ENCODE peak calls at places on chromosomes 16 and 17, in six cellular contexts. J is NB4, Z is Caco-2, U is body of pancreas, I is astrocyte of the spinal cord, P is heart left ventricle. M is an unnamed sample.

GRCh38 chr16:31129568-31130335 is 5.8 kb downstream of the PRSS8 start:
- DNase-seq in J (no peak), Z (no peak), U (peak), I (no peak), P (peak), M (no peak)

GRCh38 chr16:75455677-75456076 is 8.8 kb downstream of the TMEM170A start:
- DNase-seq in J (no peak), Z (no peak), U (no peak), I (no peak), P (no peak), M (no peak)

GRCh38 chr16:5450435-5451104 is 353.0 kb upstream of the EEF2KMT start:
- DNase-seq in J (no peak), Z (no peak), U (no peak), I (no peak), P (no peak), M (no peak)

GRCh38 chr17:66508896-66509843 is 206.8 kb downstream of the PRKCA start:
- DNase-seq in J (peak), Z (no peak), U (peak), I (peak), P (no peak), M (no peak)

GRCh38 chr17:68343976-68344375 is 52.7 kb downstream of the ARSG start:
- DNase-seq in J (peak), Z (no peak), U (no peak), I (no peak), P (no peak), M (peak)

GRCh38 chr16:85395913-85396878 is 216.9 kb upstream of the GSE1 start:
- DNase-seq in J (peak), Z (no peak), U (peak), I (no peak), P (no peak), M (no peak)

GRCh38 chr17:59516451-59516850 is 49.0 kb upstream of the DHX40 start:
- DNase-seq in J (no peak), Z (no peak), U (no peak), I (no peak), P (no peak), M (no peak)

GRCh38 chr16:57759131-57759530 is 23.6 kb downstream of the KATNB1 start:
- DNase-seq in J (no peak), Z (no peak), U (no peak), I (no peak), P (no peak), M (no peak)

GRCh38 chr17:67605259-67605912 is 112.3 kb upstream of the NOL11 start:
- DNase-seq in J (no peak), Z (no peak), U (peak), I (peak), P (peak), M (no peak)

GRCh38 chr17:14052886-14053615 is 16.3 kb upstream of the COX10 start:
- DNase-seq in J (no peak), Z (peak), U (no peak), I (peak), P (no peak), M (no peak)

GRCh38 chr16:83956336-83957289 is 3.6 kb downstream of the OSGIN1 start:
- DNase-seq in J (peak), Z (peak), U (peak), I (peak), P (peak), M (peak)

GRCh38 chr16:27405546-27406451 is 3.8 kb downstream of the IL21R start:
- DNase-seq in J (no peak), Z (no peak), U (no peak), I (peak), P (no peak), M (no peak)

GRCh38 chr16:17258848-17259713 is 211.7 kb downstream of the XYLT1 start:
- DNase-seq in J (peak), Z (no peak), U (no peak), I (no peak), P (no peak), M (no peak)

GRCh38 chr17:31072186-31072585 is 22.6 kb upstream of the NF1 start:
- DNase-seq in J (no peak), Z (peak), U (no peak), I (no peak), P (no peak), M (no peak)

GRCh38 chr16:31127182-31127581 is 8.3 kb downstream of the PRSS8 start:
- DNase-seq in J (no peak), Z (no peak), U (no peak), I (no peak), P (no peak), M (no peak)

GRCh38 chr16:78170360-78170928 is 71.0 kb downstream of the WWOX start:
- DNase-seq in J (no peak), Z (no peak), U (no peak), I (no peak), P (no peak), M (no peak)

GRCh38 chr16:70432304-70432799 is 6.5 kb downstream of the ST3GAL2 start:
- DNase-seq in J (peak), Z (no peak), U (no peak), I (no peak), P (no peak), M (no peak)

GRCh38 chr17:76054112-76054476 is 18.2 kb downstream of the SRP68 start:
- DNase-seq in J (no peak), Z (peak), U (no peak), I (peak), P (no peak), M (no peak)

GRCh38 chr17:37489197-37490001 is at the start of gene DUSP14:
- DNase-seq in J (peak), Z (peak), U (peak), I (peak), P (peak), M (peak)

GRCh38 chr17:78337244-78338109 is 22.4 kb downstream of the SOCS3 start:
- DNase-seq in J (no peak), Z (no peak), U (no peak), I (peak), P (no peak), M (no peak)

GRCh38 chr17:56532926-56533325 is 60.6 kb upstream of the NOG start:
- DNase-seq in J (peak), Z (no peak), U (no peak), I (no peak), P (no peak), M (no peak)

GRCh38 chr17:46780003-46780373 is 38.5 kb downstream of the WNT3 start:
- DNase-seq in J (no peak), Z (no peak), U (no peak), I (no peak), P (no peak), M (no peak)

GRCh38 chr17:42253173-42253545 is 23.0 kb downstream of the STAT5B start:
- DNase-seq in J (no peak), Z (no peak), U (no peak), I (no peak), P (no peak), M (no peak)

GRCh38 chr17:1735834-1736347 is 6.8 kb upstream of the SERPINF2 start:
- DNase-seq in J (no peak), Z (no peak), U (no peak), I (no peak), P (no peak), M (no peak)

GRCh38 chr17:80365983-80366382 is 49.0 kb upstream of the ENDOV start:
- DNase-seq in J (no peak), Z (no peak), U (no peak), I (no peak), P (no peak), M (no peak)

GRCh38 chr16:23949630-23950290 is 114.0 kb downstream of the PRKCB start:
- DNase-seq in J (peak), Z (no peak), U (peak), I (no peak), P (peak), M (peak)

GRCh38 chr16:71526111-71526998 is at the start of gene CHST4:
- DNase-seq in J (peak), Z (no peak), U (peak), I (peak), P (no peak), M (no peak)

GRCh38 chr17:145671-146541 is 8.5 kb downstream of the SCGB1C2 start:
- DNase-seq in J (no peak), Z (peak), U (peak), I (no peak), P (no peak), M (no peak)

GRCh38 chr16:31093132-31093703 is 1.4 kb downstream of the VKORC1 start:
- DNase-seq in J (peak), Z (peak), U (no peak), I (peak), P (no peak), M (no peak)

GRCh38 chr16:21125191-21125590 is 25.5 kb downstream of the DNAH3 start:
- DNase-seq in J (no peak), Z (no peak), U (no peak), I (no peak), P (no peak), M (no peak)

GRCh38 chr17:68057531-68057952 is 22.0 kb downstream of the KPNA2 start:
- DNase-seq in J (peak), Z (peak), U (no peak), I (peak), P (no peak), M (peak)

GRCh38 chr17:8375738-8376259 is 705 bp downstream of the KRABD2 start:
- DNase-seq in J (no peak), Z (no peak), U (no peak), I (no peak), P (no peak), M (no peak)

GRCh38 chr16:72311426-72311825 is 139.5 kb upstream of the PMFBP1 start:
- DNase-seq in J (no peak), Z (no peak), U (no peak), I (no peak), P (no peak), M (no peak)

GRCh38 chr17:73250851-73251640 is 10.6 kb downstream of the CPSF4L start:
- DNase-seq in J (no peak), Z (no peak), U (no peak), I (no peak), P (no peak), M (no peak)

GRCh38 chr17:73256220-73256619 is 5.5 kb downstream of the CPSF4L start:
- DNase-seq in J (no peak), Z (no peak), U (no peak), I (no peak), P (no peak), M (no peak)

GRCh38 chr17:73251871-73252270 is 9.8 kb downstream of the CPSF4L start:
- DNase-seq in J (no peak), Z (no peak), U (no peak), I (no peak), P (no peak), M (no peak)

GRCh38 chr17:73257516-73257915 is 4.2 kb downstream of the CPSF4L start:
- DNase-seq in J (peak), Z (no peak), U (no peak), I (no peak), P (no peak), M (no peak)

GRCh38 chr17:73255671-73256181 is 6.0 kb downstream of the CPSF4L start:
- DNase-seq in J (peak), Z (peak), U (peak), I (peak), P (no peak), M (peak)
- H3K4me3 ChIP-seq in J (no peak), Z (no peak), U (no peak), I (no peak), P (no peak), M (no peak)

DNA sequence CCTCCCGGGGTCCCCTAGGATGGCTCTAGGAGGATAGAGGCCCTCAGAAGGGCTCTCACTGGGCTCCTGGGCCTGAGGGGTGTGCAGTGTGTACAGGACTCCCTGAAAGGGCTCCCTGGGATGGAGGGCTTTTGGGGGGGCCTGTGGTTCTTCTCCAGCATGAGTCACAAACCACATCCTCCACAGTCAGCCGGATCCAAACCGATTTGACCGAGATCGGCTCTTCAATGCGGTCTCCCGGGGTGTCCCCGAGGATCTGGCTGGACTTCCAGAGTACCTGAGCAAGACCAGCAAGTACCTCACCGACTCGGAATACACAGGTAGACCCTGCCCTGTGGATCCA is 4.5 kb downstream of the TRPV2 start:
- DNase-seq in J (peak), Z (no peak), U (no peak), I (peak), P (no peak), M (peak)
- H3K4me3 ChIP-seq in J (peak), Z (no peak), U (no peak), I (no peak), P (no peak), M (peak)

DNA sequence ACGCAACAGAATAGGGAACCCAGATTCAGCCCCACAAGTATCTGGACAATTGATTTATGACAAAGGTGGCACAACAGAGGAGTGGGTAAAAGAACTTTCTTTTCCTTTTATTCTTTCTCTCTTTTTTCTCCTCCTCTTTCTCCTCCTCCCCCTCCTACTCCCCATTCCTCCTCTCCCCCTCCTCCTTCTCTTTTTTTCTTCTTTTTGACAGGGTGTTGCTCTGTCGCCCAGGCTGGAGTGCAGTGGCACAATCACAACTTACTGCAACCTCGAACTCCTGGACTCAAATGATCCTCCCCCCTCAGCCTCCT is 16.1 kb downstream of the GNGT2 start:
- DNase-seq in J (no peak), Z (no peak), U (no peak), I (no peak), P (no peak), M (no peak)
- H3K4me3 ChIP-seq in J (peak), Z (no peak), U (no peak), I (no peak), P (no peak), M (no peak)

GRCh38 chr17:45428050-45428953 is 4.4 kb downstream of the ARHGAP27 start:
- DNase-seq in J (peak), Z (peak), U (peak), I (peak), P (peak), M (peak)
- H3K4me3 ChIP-seq in J (no peak), Z (peak), U (no peak), I (no peak), P (no peak), M (peak)

DNA sequence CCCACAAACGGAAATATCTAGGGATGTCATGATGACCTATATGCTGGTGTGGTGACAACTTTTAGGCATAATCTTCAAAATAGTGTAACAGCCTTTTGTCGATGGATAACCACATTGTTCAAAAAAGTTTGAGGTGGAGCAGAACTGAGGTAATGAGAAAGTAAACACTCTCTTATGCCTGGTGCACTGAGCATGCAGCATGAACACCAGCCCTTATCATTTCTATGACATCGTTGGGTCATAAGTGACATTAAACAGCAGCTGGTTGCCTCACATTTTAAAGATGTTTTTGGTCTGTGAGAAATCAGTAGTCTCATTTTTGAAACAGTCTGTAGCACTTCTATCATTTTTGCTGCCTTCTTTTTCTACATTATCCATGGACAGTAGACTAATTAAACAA is 1.8 kb downstream of the KRT23 start:
- DNase-seq in J (no peak), Z (no peak), U (no peak), I (no peak), P (no peak), M (no peak)
- H3K4me3 ChIP-seq in J (no peak), Z (peak), U (no peak), I (no peak), P (no peak), M (no peak)

GRCh38 chr16:592518-593306 is 2.8 kb downstream of the RAB40C start:
- DNase-seq in J (peak), Z (no peak), U (peak), I (no peak), P (peak), M (no peak)
- H3K4me3 ChIP-seq in J (peak), Z (no peak), U (no peak), I (no peak), P (no peak), M (no peak)

GRCh38 chr16:46918905-46919792 is 35.0 kb downstream of the GPT2 start:
- DNase-seq in J (no peak), Z (peak), U (peak), I (no peak), P (no peak), M (no peak)

GRCh38 chr16:46920402-46921068 is 36.4 kb downstream of the GPT2 start:
- DNase-seq in J (no peak), Z (no peak), U (peak), I (no peak), P (no peak), M (no peak)

GRCh38 chr16:46916980-46917379 is 32.8 kb downstream of the GPT2 start:
- DNase-seq in J (peak), Z (no peak), U (no peak), I (no peak), P (no peak), M (no peak)

GRCh38 chr16:46915483-46916025 is 31.4 kb downstream of the GPT2 start:
- DNase-seq in J (no peak), Z (no peak), U (no peak), I (no peak), P (no peak), M (no peak)

GRCh38 chr16:46918400-46918799 is 34.2 kb downstream of the GPT2 start:
- DNase-seq in J (no peak), Z (no peak), U (no peak), I (no peak), P (no peak), M (no peak)
- H3K4me3 ChIP-seq in J (no peak), Z (no peak), U (no peak), I (no peak), P (no peak), M (no peak)

DNA sequence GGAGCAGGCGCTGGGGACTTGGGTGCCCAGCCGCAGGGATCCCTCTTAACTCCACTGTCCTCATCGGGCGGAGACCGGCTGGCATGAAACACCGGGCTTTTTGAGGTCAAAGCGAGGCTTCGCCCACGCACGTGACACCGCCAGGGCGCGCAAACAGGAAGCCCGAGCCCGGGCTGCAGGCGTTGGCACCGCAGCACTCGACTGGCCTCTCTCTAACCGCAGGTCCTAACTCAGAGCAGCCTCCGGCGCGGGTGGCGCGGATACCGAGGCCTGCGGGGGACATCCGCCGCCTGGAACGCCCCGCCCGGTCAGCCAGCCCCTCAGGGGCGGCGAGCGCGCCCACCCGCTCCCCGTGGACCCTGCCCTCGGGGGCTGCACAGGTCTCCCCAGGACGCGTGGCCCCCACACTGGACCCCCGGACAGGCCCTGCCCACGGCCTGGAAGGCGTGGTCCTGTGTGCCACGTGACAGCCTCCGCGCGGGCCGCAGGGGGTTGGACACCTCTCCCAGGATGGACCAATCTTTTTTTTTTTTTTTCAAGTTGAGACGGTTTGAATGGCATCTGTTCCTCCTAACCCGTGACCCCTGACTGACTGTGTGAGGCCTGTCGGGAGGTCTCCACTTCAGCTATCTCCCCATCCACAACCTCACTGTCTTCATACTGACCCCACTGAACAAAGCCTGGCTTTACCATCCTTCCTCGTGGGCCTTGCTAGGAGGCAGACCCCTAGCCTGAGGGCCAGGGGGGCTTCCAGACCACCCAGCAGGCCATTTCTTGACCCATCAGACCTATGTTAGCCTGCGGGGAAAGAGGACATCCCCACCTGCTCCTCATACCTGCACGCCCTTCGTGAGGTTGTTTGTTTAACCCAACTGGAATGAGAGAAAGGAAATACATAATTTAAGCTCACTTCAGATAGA is 8.4 kb upstream of the SLC47A2 start:
- DNase-seq in J (peak), Z (no peak), U (peak), I (no peak), P (peak), M (peak)
- H3K4me3 ChIP-seq in J (no peak), Z (no peak), U (no peak), I (no peak), P (no peak), M (peak)

GRCh38 chr17:6831662-6832263 is at the start of gene TEKT1:
- DNase-seq in J (peak), Z (peak), U (peak), I (peak), P (peak), M (peak)
- H3K4me3 ChIP-seq in J (peak), Z (peak), U (no peak), I (peak), P (peak), M (peak)

DNA sequence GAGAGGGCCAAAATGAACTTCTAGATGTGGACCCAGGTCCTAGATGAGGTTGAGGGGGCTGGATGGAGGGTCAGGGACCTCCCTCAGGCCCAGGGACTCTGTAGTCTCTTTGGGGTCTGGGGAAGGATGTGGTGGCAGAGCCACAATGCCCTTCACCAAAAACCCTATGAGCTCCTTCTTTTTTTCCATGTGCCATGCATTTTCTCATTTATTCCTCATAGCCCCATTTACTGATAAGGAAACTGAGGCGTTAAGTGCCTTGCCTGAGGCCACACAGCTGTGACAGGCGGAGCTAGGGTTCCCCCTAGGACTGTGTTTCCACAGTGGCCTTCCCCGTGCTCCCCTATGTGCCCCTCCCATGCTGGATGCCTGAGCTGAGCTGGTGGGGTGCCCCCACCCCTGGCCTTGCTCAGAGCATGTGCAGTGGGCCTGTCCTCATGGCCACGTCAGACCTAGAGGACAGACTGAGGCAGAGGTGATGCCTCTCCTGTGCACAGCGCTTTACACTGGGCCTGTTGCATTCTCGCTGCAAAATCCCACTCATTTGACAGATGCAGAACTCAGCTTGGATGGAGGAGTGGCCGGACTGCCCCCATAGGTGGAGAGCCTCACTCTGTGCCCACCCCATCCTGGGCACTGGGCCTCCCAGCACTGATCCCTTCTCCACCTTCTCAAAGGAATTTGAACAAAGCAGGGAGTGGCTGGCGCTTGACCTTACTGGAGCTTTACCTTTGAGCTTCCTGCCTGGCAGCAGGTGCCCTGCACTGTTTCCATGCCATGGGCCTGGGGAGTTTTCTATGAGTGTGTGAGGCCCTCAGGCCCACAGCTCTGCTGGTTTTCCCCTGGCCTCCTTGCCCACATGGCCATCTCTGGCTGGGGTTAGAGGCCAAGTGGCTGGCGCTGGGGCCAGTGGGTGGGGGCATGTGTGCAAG is 2.5 kb downstream of the MAP2K3 start:
- DNase-seq in J (peak), Z (no peak), U (peak), I (no peak), P (no peak), M (no peak)
- H3K4me3 ChIP-seq in J (peak), Z (peak), U (no peak), I (peak), P (peak), M (peak)